ENCODE peak calls at places on chromosomes 13 and 19, in eight cellular contexts. Q, T, P, C, B, S, E and V are unnamed samples.

GRCh38 chr13:32538621-32539246 is at the start of gene N4BP2L2:
- DNase-seq in Q (peak; percentile 94), T (peak; percentile 93), P (peak; percentile 97), C (peak; percentile 73), B (peak; percentile 95), S (peak; percentile 83), E (peak; percentile 96), V (peak; percentile 95)

GRCh38 chr19:28324275-28325060 is 888.5 kb downstream of the UQCRFS1 start:
- DNase-seq in Q (no peak), T (no peak), P (no peak), C (no peak), B (no peak), S (no peak), E (no peak), V (no peak)

GRCh38 chr13:110234532-110234931 is 72.4 kb downstream of the COL4A1 start:
- DNase-seq in Q (no peak), T (no peak), P (no peak), C (no peak), B (no peak), S (no peak), E (no peak), V (no peak)

GRCh38 chr13:39297664-39298171 is 259.5 kb downstream of the NHLRC3 start:
- DNase-seq in Q (no peak), T (no peak), P (no peak), C (no peak), B (no peak), S (no peak), E (no peak), V (no peak)

GRCh38 chr13:59345316-59345715 is 818.4 kb downstream of the DIAPH3 start:
- DNase-seq in Q (peak; percentile 21), T (no peak), P (no peak), C (no peak), B (no peak), S (no peak), E (no peak), V (no peak)

GRCh38 chr19:49150106-49150943 is 4.9 kb downstream of the HRC start:
- DNase-seq in Q (peak; percentile 93), T (peak; percentile 90), P (peak; percentile 66), C (peak; percentile 40), B (peak; percentile 86), S (peak; percentile 93), E (peak; percentile 76), V (peak; percentile 46)

GRCh38 chr13:74203576-74203975 is 69.4 kb upstream of the KLF12 start:
- DNase-seq in Q (no peak), T (no peak), P (no peak), C (no peak), B (no peak), S (no peak), E (no peak), V (no peak)

GRCh38 chr19:48603001-48603400 is 3.5 kb upstream of the SPACA4 start:
- DNase-seq in Q (no peak), T (no peak), P (no peak), C (no peak), B (no peak), S (no peak), E (no peak), V (no peak)

GRCh38 chr19:16896098-16896912 is 7.5 kb downstream of the F2RL3 start:
- DNase-seq in Q (peak; percentile 37), T (no peak), P (no peak), C (no peak), B (no peak), S (peak; percentile 56), E (no peak), V (peak; percentile 10)

GRCh38 chr13:43368003-43368402 is 344.6 kb downstream of the DNAJC15 start:
- DNase-seq in Q (no peak), T (no peak), P (no peak), C (no peak), B (no peak), S (no peak), E (no peak), V (no peak)

GRCh38 chr13:38954291-38954690 is 36.3 kb downstream of the STOML3 start:
- DNase-seq in Q (no peak), T (no peak), P (no peak), C (no peak), B (peak; percentile 10), S (no peak), E (no peak), V (no peak)

GRCh38 chr13:87736849-87737400 is 65.8 kb downstream of the SLITRK5 start:
- DNase-seq in Q (no peak), T (no peak), P (no peak), C (no peak), B (no peak), S (no peak), E (no peak), V (no peak)

GRCh38 chr13:90541346-90541745 is 806.1 kb upstream of the MIR17HG start:
- DNase-seq in Q (no peak), T (no peak), P (no peak), C (no peak), B (no peak), S (no peak), E (no peak), V (no peak)

GRCh38 chr13:76012091-76012721 is 376.1 kb downstream of the LMO7 start:
- DNase-seq in Q (no peak), T (no peak), P (no peak), C (no peak), B (peak; percentile 71), S (no peak), E (no peak), V (no peak)

GRCh38 chr19:7554565-7554964 is 19.0 kb downstream of the PNPLA6 start:
- DNase-seq in Q (no peak), T (no peak), P (no peak), C (no peak), B (no peak), S (no peak), E (no peak), V (no peak)

GRCh38 chr13:98279473-98280175 is 102.6 kb upstream of the RNF113B start:
- DNase-seq in Q (no peak), T (peak; percentile 28), P (peak; percentile 56), C (no peak), B (no peak), S (peak; percentile 62), E (no peak), V (peak; percentile 11)

GRCh38 chr13:25330541-25330940 is 29.1 kb downstream of the NUP58 start:
- DNase-seq in Q (no peak), T (no peak), P (no peak), C (no peak), B (peak; percentile 8), S (no peak), E (no peak), V (no peak)

GRCh38 chr13:31236211-31236786 is 36.5 kb downstream of the B3GLCT start:
- DNase-seq in Q (no peak), T (no peak), P (peak; percentile 35), C (no peak), B (peak; percentile 51), S (no peak), E (no peak), V (peak; percentile 16)

GRCh38 chr13:112351825-112352224 is 24.3 kb upstream of the SPACA7 start:
- DNase-seq in Q (no peak), T (no peak), P (no peak), C (no peak), B (no peak), S (no peak), E (no peak), V (no peak)

GRCh38 chr13:114077938-114078335 is 54.5 kb downstream of the RASA3 start:
- DNase-seq in Q (no peak), T (no peak), P (no peak), C (peak; percentile 16), B (no peak), S (peak; percentile 34), E (no peak), V (no peak)

GRCh38 chr13:55613429-55614187 is 1527.1 kb upstream of the PRR20A start:
- DNase-seq in Q (no peak), T (no peak), P (no peak), C (no peak), B (no peak), S (no peak), E (no peak), V (no peak)

GRCh38 chr19:33212024-33212772 is 13.5 kb downstream of the SLC7A10 start:
- DNase-seq in Q (no peak), T (no peak), P (no peak), C (no peak), B (no peak), S (no peak), E (no peak), V (no peak)

GRCh38 chr19:13887529-13887928 is 10.6 kb downstream of the NANOS3 start:
- DNase-seq in Q (no peak), T (no peak), P (no peak), C (no peak), B (no peak), S (no peak), E (no peak), V (no peak)

GRCh38 chr19:16452321-16452720 is 19.4 kb downstream of the EPS15L1 start:
- DNase-seq in Q (no peak), T (no peak), P (no peak), C (no peak), B (no peak), S (no peak), E (no peak), V (no peak)

GRCh38 chr13:104773775-104774174 is 1707.6 kb upstream of the SLC10A2 start:
- DNase-seq in Q (no peak), T (no peak), P (peak; percentile 58), C (no peak), B (peak; percentile 71), S (no peak), E (no peak), V (no peak)

GRCh38 chr19:644363-644762 is 4.7 kb downstream of the FGF22 start:
- DNase-seq in Q (no peak), T (no peak), P (no peak), C (no peak), B (no peak), S (no peak), E (no peak), V (no peak)
- TF ChIP-seq CTCF in Q (no peak), T (no peak), P (no peak), C (no peak), B (no peak), S (no peak), E (no peak), V (no peak)

GRCh38 chr19:12495002-12495802 is 10.6 kb upstream of the ZNF709 start:
- DNase-seq in Q (peak; percentile 97), T (peak; percentile 96), P (peak; percentile 78), C (peak; percentile 90), B (peak; percentile 85), S (peak; percentile 83), E (peak; percentile 94), V (peak; percentile 98)
- TF ChIP-seq CTCF in Q (no peak), T (peak; percentile 62), P (peak; percentile 13), C (no peak), B (peak; percentile 54), S (no peak), E (peak; percentile 32), V (peak; percentile 12)

DNA sequence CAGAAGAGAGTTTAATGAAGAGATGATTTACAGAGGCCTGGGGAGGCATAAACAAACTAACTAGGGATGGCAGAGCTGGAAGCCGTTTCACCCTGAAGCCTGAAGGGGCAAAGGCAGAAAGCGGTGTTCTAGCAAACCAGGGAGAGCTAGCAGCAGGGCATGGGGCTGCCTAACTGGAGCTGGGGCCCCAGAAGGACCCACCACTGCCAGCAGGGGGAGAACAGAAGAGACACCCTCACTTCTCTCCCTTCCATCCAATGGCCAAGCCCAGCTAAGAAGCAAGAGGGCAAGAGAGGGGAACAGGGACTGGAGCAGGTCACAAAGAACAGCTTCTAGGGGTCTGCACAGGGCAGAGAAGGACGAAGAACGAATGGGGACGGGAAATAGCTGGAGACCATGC is 195.5 kb downstream of the KATNAL1 start:
- DNase-seq in Q (no peak), T (no peak), P (peak; percentile 39), C (no peak), B (no peak), S (peak; percentile 41), E (no peak), V (peak; percentile 37)
- TF ChIP-seq CTCF in Q (no peak), T (no peak), P (peak; percentile 39), C (no peak), B (peak; percentile 35), S (peak; percentile 29), E (no peak), V (no peak)

GRCh38 chr13:28059214-28059613 is 41.2 kb downstream of the FLT3 start:
- DNase-seq in Q (peak; percentile 51), T (peak; percentile 66), P (peak; percentile 65), C (no peak), B (peak; percentile 54), S (peak; percentile 20), E (no peak), V (peak; percentile 75)
- TF ChIP-seq CTCF in Q (peak; percentile 45), T (peak; percentile 66), P (peak; percentile 30), C (no peak), B (peak; percentile 73), S (peak; percentile 27), E (no peak), V (peak; percentile 36)